ENCODE peak calls at places on chromosomes 13 and 19, in four cellular contexts. One of them, this sample, is unnamed.

GRCh38 chr13:19172647-19173030 is 9.0 kb downstream of the TUBA3C start:
- DNase-seq in K562: no peak
- DNase-seq in HepG2: no peak
- DNase-seq in HCT116: no peak
- DNase-seq in this sample: no peak

GRCh38 chr13:30216111-30216510 is 91.2 kb downstream of the KATNAL1 start:
- DNase-seq in K562: no peak
- DNase-seq in HepG2: peak
- DNase-seq in HCT116: no peak
- DNase-seq in this sample: no peak

GRCh38 chr19:46411088-46412033 is 2.0 kb downstream of the CCDC8 start:
- DNase-seq in K562: peak
- DNase-seq in HepG2: no peak
- DNase-seq in HCT116: no peak
- DNase-seq in this sample: no peak

GRCh38 chr13:105719861-105720260 is 815.6 kb downstream of the EFNB2 start:
- DNase-seq in K562: no peak
- DNase-seq in HepG2: no peak
- DNase-seq in HCT116: no peak
- DNase-seq in this sample: no peak

GRCh38 chr19:30682576-30683536 is 310.7 kb downstream of the ZNF536 start:
- DNase-seq in K562: peak
- DNase-seq in HepG2: peak
- DNase-seq in HCT116: peak
- DNase-seq in this sample: peak

GRCh38 chr13:90068658-90069057 is 1278.8 kb upstream of the MIR17HG start:
- DNase-seq in K562: no peak
- DNase-seq in HepG2: no peak
- DNase-seq in HCT116: no peak
- DNase-seq in this sample: no peak

GRCh38 chr19:17402982-17403855 is 2.2 kb downstream of the BST2 start:
- DNase-seq in K562: peak
- DNase-seq in HepG2: no peak
- DNase-seq in HCT116: no peak
- DNase-seq in this sample: peak

GRCh38 chr13:52845766-52846566 is 2.5 kb downstream of the PCDH8 start:
- DNase-seq in K562: no peak
- DNase-seq in HepG2: no peak
- DNase-seq in HCT116: no peak
- DNase-seq in this sample: no peak

GRCh38 chr13:79382545-79383275 is 23.3 kb downstream of the RBM26 start:
- DNase-seq in K562: no peak
- DNase-seq in HepG2: no peak
- DNase-seq in HCT116: no peak
- DNase-seq in this sample: no peak

GRCh38 chr13:20654156-20654555 is 49.3 kb upstream of the IL17D start:
- DNase-seq in K562: no peak
- DNase-seq in HepG2: no peak
- DNase-seq in HCT116: no peak
- DNase-seq in this sample: no peak

GRCh38 chr13:44309771-44310767 is 63.6 kb upstream of the SERP2 start:
- DNase-seq in K562: no peak
- DNase-seq in HepG2: no peak
- DNase-seq in HCT116: no peak
- DNase-seq in this sample: no peak

GRCh38 chr13:25584975-25585374 is 213.2 kb downstream of the ATP8A2 start:
- DNase-seq in K562: peak
- DNase-seq in HepG2: no peak
- DNase-seq in HCT116: no peak
- DNase-seq in this sample: no peak

GRCh38 chr19:10514211-10515145 is 2.8 kb downstream of the S1PR5 start:
- DNase-seq in K562: no peak
- DNase-seq in HepG2: no peak
- DNase-seq in HCT116: no peak
- DNase-seq in this sample: no peak

GRCh38 chr13:48210178-48210577 is 22.8 kb upstream of the ITM2B start:
- DNase-seq in K562: no peak
- DNase-seq in HepG2: no peak
- DNase-seq in HCT116: no peak
- DNase-seq in this sample: no peak

GRCh38 chr19:1408300-1409203 is 1.2 kb downstream of the DAZAP1 start:
- DNase-seq in K562: peak
- DNase-seq in HepG2: no peak
- DNase-seq in HCT116: no peak
- DNase-seq in this sample: no peak

GRCh38 chr13:112069727-112070300 is 2.9 kb downstream of the SOX1 start:
- DNase-seq in K562: no peak
- DNase-seq in HepG2: no peak
- DNase-seq in HCT116: no peak
- DNase-seq in this sample: no peak

GRCh38 chr19:13055213-13056051 is 47.2 kb downstream of the LYL1 start:
- DNase-seq in K562: no peak
- DNase-seq in HepG2: no peak
- DNase-seq in HCT116: no peak
- DNase-seq in this sample: no peak

GRCh38 chr19:58328999-58329398 is 2.2 kb downstream of the ZSCAN22 start:
- DNase-seq in K562: peak
- DNase-seq in HepG2: no peak
- DNase-seq in HCT116: no peak
- DNase-seq in this sample: peak

GRCh38 chr13:75458696-75459422 is 23.1 kb downstream of the TBC1D4 start:
- DNase-seq in K562: no peak
- DNase-seq in HepG2: peak
- DNase-seq in HCT116: no peak
- DNase-seq in this sample: no peak

GRCh38 chr13:48804836-48805601 is 151.3 kb downstream of the CYSLTR2 start:
- DNase-seq in K562: no peak
- DNase-seq in HepG2: no peak
- DNase-seq in HCT116: no peak
- DNase-seq in this sample: no peak

DNA sequence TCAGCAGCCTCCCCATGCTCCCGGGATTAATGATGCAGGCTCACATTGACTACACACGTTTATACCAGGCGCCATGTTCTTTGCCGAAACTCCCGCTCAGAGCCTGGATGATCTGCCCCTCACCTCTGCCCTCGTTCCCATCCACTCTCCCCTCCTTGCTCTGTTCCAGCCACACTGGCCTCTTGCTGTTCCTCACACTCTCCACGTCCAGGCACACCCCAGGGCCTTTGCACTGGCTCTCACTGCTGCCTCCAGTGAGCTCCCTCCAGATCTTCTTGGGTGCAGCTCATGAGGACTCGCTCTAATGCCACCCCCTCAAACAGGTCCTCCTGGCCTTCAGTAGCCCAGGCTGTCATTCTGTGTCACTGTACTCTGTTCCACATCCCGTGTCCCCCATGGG is 39.2 kb downstream of the DPF1 start:
- DNase-seq in K562: no peak
- DNase-seq in HepG2: no peak
- DNase-seq in HCT116: no peak
- DNase-seq in this sample: no peak
- TF ChIP-seq ZNF274 in K562: no peak
- TF ChIP-seq ZNF274 in HepG2: no peak
- TF ChIP-seq ZNF274 in HCT116: no peak
- TF ChIP-seq ZNF274 in this sample: no peak

DNA sequence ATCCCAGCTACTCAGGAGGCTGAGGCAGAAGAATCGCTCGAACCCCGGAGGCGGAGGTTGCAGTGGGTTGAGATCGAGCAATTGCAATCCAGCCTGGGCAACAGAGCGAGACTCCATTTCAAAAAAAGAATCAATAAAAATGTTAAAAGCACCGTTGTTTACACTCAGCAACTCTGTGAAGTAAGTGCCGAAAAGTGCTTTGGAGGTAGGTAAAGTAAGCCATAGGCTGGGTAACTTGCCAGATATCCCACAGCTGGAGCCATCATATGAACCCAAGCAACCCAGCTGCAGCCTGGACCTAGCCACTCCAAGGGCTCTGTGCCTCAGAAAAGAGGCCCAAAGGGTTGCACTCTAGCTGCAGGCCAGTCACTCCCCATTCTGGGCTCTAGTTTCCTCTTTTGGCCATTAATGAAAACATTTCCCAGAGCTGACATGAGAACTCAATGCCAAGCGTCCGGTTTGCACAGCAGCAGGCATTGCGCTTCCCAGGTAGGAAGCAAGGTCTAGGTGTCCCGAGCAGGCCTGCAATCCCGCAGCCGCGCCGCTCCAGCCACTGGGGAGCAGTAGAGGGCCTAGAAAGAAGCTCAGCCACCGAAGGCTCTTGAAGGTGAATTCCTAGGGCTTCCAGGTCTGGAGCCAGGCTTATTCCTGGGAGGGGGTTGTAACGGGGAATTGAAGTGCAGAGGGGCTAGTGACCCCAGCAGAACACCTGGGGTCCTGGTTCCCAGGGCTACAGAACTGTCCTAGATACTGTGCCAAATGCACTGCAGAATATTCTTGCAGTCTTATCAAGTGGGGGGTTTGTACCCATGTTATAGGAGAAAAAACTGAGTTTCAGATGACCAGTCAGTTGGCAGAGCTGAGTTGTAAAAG is 4.1 kb upstream of the CD79A start:
- DNase-seq in K562: peak
- DNase-seq in HepG2: peak
- DNase-seq in HCT116: peak
- DNase-seq in this sample: peak
- TF ChIP-seq ZNF274 in K562: no peak
- TF ChIP-seq ZNF274 in HepG2: no peak
- TF ChIP-seq ZNF274 in HCT116: no peak
- TF ChIP-seq ZNF274 in this sample: no peak

GRCh38 chr13:33017410-33017929 is 1.2 kb downstream of the KL start:
- DNase-seq in K562: peak
- DNase-seq in HepG2: peak
- DNase-seq in HCT116: no peak
- DNase-seq in this sample: no peak

GRCh38 chr13:33014291-33014690 is 1.9 kb upstream of the KL start:
- DNase-seq in K562: no peak
- DNase-seq in HepG2: no peak
- DNase-seq in HCT116: no peak
- DNase-seq in this sample: no peak

GRCh38 chr13:33015275-33015674 is 948 bp upstream of the KL start:
- DNase-seq in K562: no peak
- DNase-seq in HepG2: no peak
- DNase-seq in HCT116: no peak
- DNase-seq in this sample: no peak

GRCh38 chr13:33016414-33017409 is at the start of gene KL:
- DNase-seq in K562: no peak
- DNase-seq in HepG2: no peak
- DNase-seq in HCT116: no peak
- DNase-seq in this sample: no peak

GRCh38 chr13:33015791-33016323 is 366 bp upstream of the KL start:
- DNase-seq in K562: no peak
- DNase-seq in HepG2: no peak
- DNase-seq in HCT116: no peak
- DNase-seq in this sample: no peak
- TF ChIP-seq ZNF274 in K562: no peak
- TF ChIP-seq ZNF274 in HepG2: no peak
- TF ChIP-seq ZNF274 in HCT116: no peak
- TF ChIP-seq ZNF274 in this sample: no peak

GRCh38 chr13:66623129-66623528 is 607.0 kb downstream of the PCDH9 start:
- DNase-seq in K562: no peak
- DNase-seq in HepG2: no peak
- DNase-seq in HCT116: no peak
- DNase-seq in this sample: no peak

GRCh38 chr13:66627512-66627911 is 602.6 kb downstream of the PCDH9 start:
- DNase-seq in K562: no peak
- DNase-seq in HepG2: no peak
- DNase-seq in HCT116: no peak
- DNase-seq in this sample: no peak

GRCh38 chr13:66618702-66619101 is 611.4 kb downstream of the PCDH9 start:
- DNase-seq in K562: no peak
- DNase-seq in HepG2: peak
- DNase-seq in HCT116: peak
- DNase-seq in this sample: no peak

DNA sequence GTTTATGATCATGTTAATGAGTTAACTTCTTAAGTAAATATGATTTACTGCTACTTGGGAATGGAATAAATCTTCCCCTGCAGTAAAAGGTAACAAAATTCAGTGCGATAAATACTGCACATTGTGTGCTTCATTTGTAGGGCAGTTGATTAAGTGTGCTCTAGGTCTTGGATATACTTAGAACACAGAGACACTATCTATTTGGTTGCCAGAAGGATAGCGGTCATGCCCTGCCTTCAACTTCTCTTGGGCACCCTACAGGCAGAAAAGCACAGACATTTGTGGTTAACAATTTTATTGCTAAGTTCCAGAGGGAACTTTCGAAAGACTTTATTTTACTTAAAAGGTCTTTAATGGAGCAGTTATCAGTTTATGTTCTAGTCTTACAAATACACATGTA is 605.8 kb downstream of the PCDH9 start:
- DNase-seq in K562: no peak
- DNase-seq in HepG2: no peak
- DNase-seq in HCT116: no peak
- DNase-seq in this sample: no peak
- TF ChIP-seq ZNF274 in K562: no peak
- TF ChIP-seq ZNF274 in HepG2: no peak
- TF ChIP-seq ZNF274 in HCT116: no peak
- TF ChIP-seq ZNF274 in this sample: no peak

This sample was measured in NT2/D1.